ENCODE peak calls at places on chromosomes 4 and X, in five cellular contexts. E is heart left ventricle, D is HCT116, W is A549, G is ovary. Y is an unnamed sample.

GRCh38 chr4:153465922-153466636 is at the start of gene TMEM131L:
- DNase-seq in E (peak), D (peak), W (peak), G (peak), Y (peak)

GRCh38 chr4:146522862-146523205 is 1.1 kb upstream of the SLC10A7 start:
- DNase-seq in E (no peak), D (no peak), W (peak), G (no peak), Y (no peak)

GRCh38 chr4:186192068-186192751 is 843 bp downstream of the CYP4V2 start:
- DNase-seq in E (peak), D (no peak), W (no peak), G (no peak), Y (peak)

GRCh38 chr4:86184216-86184915 is 175.5 kb downstream of the MAPK10 start:
- DNase-seq in E (no peak), D (no peak), W (no peak), G (no peak), Y (no peak)

GRCh38 chrX:10483191-10483808 is 137.1 kb downstream of the MID1 start:
- DNase-seq in E (peak), D (no peak), W (no peak), G (no peak), Y (no peak)

GRCh38 chr4:151331276-151332042 is 6.1 kb upstream of the SH3D19 start:
- DNase-seq in E (no peak), D (no peak), W (peak), G (no peak), Y (peak)

GRCh38 chrX:17527135-17527701 is 152.2 kb downstream of the NHS start:
- DNase-seq in E (peak), D (no peak), W (no peak), G (peak), Y (no peak)

GRCh38 chr4:148443550-148444295 is 1.5 kb upstream of the NR3C2 start:
- DNase-seq in E (peak), D (no peak), W (no peak), G (peak), Y (no peak)

GRCh38 chrX:106619797-106620196 is 8.0 kb downstream of the RADX start:
- DNase-seq in E (no peak), D (no peak), W (peak), G (no peak), Y (no peak)

GRCh38 chrX:72714471-72714916 is 388 bp upstream of the PHKA1 start:
- DNase-seq in E (peak), D (peak), W (peak), G (peak), Y (no peak)

GRCh38 chr4:162164881-162165528 is 1.2 kb upstream of the FSTL5 start:
- DNase-seq in E (no peak), D (no peak), W (no peak), G (no peak), Y (no peak)

GRCh38 chr4:161714022-161714751 is 449.6 kb downstream of the FSTL5 start:
- DNase-seq in E (no peak), D (peak), W (no peak), G (no peak), Y (peak)

GRCh38 chr4:172134536-172134935 is 321.3 kb downstream of the GALNTL6 start:
- DNase-seq in E (no peak), D (no peak), W (no peak), G (no peak), Y (no peak)

GRCh38 chr4:7806080-7806630 is 133.5 kb downstream of the AFAP1 start:
- DNase-seq in E (peak), D (no peak), W (peak), G (peak), Y (no peak)

GRCh38 chr4:14719053-14719452 is 283.2 kb upstream of the CPEB2 start:
- DNase-seq in E (peak), D (no peak), W (peak), G (no peak), Y (no peak)

GRCh38 chrX:153901753-153902140 is 2.7 kb upstream of the AVPR2 start:
- DNase-seq in E (no peak), D (no peak), W (no peak), G (no peak), Y (no peak)

GRCh38 chr4:54838301-54838700 is 180.5 kb downstream of the KIT start:
- DNase-seq in E (no peak), D (no peak), W (no peak), G (no peak), Y (no peak)

GRCh38 chr4:72945719-72946336 is 123.7 kb downstream of the COX18 start:
- DNase-seq in E (no peak), D (no peak), W (no peak), G (no peak), Y (no peak)

DNA sequence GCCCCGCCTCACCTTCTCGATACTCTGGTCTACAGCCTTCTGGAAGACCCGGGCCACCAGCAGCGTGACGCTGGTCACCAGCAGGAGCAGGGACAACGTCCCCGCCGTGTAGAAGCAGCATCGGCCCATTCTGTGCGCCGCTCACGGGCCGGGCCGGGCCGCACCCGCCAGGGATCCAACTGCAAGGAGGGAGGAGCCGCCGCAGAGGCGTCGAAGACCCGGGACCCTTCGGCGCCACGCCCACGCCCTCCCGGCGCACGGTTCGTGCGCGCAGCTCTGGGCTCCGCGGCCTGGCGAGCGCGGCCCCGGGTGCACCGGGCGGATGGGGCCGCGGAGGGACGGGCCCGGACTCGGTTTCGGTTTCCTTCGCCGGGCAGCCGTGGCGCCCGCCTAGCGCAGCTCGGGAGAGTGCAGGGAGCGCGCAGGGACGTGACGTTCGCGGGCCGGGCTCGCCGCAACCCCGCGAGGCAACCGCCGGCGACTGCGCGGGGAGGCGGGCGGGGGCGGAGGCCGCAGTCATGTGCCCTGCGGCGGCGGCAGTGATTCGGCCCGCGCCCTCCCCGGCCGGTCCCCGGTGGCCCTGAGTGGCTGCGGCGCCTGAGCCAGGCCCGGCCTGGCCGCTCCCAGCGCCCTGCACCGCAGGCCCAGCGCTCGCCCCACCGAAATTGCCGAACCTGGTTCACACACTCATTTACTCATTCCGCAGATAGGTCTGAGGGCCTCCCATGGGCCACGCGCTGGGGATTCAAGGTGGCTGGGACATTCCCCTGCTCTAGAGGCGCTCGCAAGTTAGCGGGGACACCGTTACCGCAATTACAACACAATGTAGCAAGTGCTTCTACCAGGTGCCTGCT is at the start of gene SCARB2:
- DNase-seq in E (peak), D (peak), W (peak), G (peak), Y (peak)
- TF ChIP-seq POLR2A in E (peak), D (no peak), W (peak), G (peak), Y (peak)

GRCh38 chrX:108131471-108131870 is 39.9 kb downstream of the ATG4A start:
- DNase-seq in E (no peak), D (no peak), W (peak), G (no peak), Y (peak)
- TF ChIP-seq POLR2A in E (no peak), D (no peak), W (no peak), G (no peak), Y (no peak)

GRCh38 chr4:40626183-40626990 is 3.3 kb downstream of the RBM47 start:
- DNase-seq in E (no peak), D (no peak), W (no peak), G (no peak), Y (no peak)
- TF ChIP-seq POLR2A in E (no peak), D (no peak), W (no peak), G (no peak), Y (no peak)

DNA sequence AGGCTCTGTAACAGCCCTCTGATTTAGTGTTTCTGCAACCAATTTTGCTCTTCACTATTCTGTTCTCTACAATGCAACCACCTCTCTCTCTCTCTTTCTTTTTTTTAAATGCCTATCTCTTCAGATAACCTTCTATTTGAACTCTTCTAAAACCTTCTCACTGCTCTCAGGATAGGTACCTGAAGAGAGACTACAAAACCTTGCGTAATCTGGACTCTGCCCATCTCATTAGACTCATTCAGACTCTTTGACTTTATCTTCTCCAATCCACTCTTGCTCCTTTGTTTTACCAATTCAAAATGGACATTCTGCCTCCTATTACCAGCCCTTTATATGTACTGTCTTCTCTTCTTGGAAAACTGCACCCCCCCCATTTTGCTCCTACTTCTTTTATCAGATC is 291.6 kb downstream of the CAMK2D start:
- DNase-seq in E (no peak), D (no peak), W (no peak), G (no peak), Y (no peak)
- TF ChIP-seq POLR2A in E (no peak), D (no peak), W (no peak), G (no peak), Y (no peak)

GRCh38 chr4:74931386-74931785 is 1.5 kb upstream of the PARM1 start:
- DNase-seq in E (no peak), D (no peak), W (no peak), G (no peak), Y (no peak)

GRCh38 chr4:74934016-74934821 is 1.3 kb downstream of the PARM1 start:
- DNase-seq in E (peak), D (no peak), W (no peak), G (peak), Y (no peak)

GRCh38 chr4:74933562-74934015 is 673 bp downstream of the PARM1 start:
- DNase-seq in E (peak), D (no peak), W (no peak), G (no peak), Y (no peak)

GRCh38 chr4:74932010-74932409 is 906 bp upstream of the PARM1 start:
- DNase-seq in E (no peak), D (no peak), W (no peak), G (no peak), Y (no peak)

GRCh38 chr4:74932832-74933561 is at the start of gene PARM1:
- DNase-seq in E (peak), D (peak), W (peak), G (peak), Y (no peak)
- TF ChIP-seq POLR2A in E (peak), D (no peak), W (peak), G (peak), Y (no peak)